ENCODE peak calls at places on chromosomes 12 and 14, in four cellular contexts. E is MM.1S, G is astrocyte, Y is GM12878. C is an unnamed sample. For H3K4me1 and H4K20me1, the result is how much of the 10 kb centered on the place peaks cover.

GRCh38 chr14:76698191-76698590 is 63.1 kb upstream of the VASH1 start:
- DNase-seq in E (no peak), G (no peak), Y (no peak), C (no peak)

GRCh38 chr12:92989715-92990484 is 60.8 kb upstream of the EEA1 start:
- DNase-seq in E (no peak), G (no peak), Y (no peak), C (no peak)

GRCh38 chr12:19894049-19894448 is 454.8 kb downstream of the AEBP2 start:
- DNase-seq in E (peak), G (peak), Y (no peak), C (peak)

GRCh38 chr14:96940009-96940408 is 142.8 kb downstream of the VRK1 start:
- DNase-seq in E (no peak), G (no peak), Y (no peak), C (no peak)

GRCh38 chr12:116370886-116371580 is 93.5 kb upstream of the MED13L start:
- DNase-seq in E (no peak), G (no peak), Y (no peak), C (no peak)

GRCh38 chr14:61527325-61528100 is 167.8 kb upstream of the HIF1A start:
- DNase-seq in E (no peak), G (peak), Y (no peak), C (peak)

GRCh38 chr12:120529641-120530314 is 820 bp upstream of the COQ5 start:
- DNase-seq in E (peak), G (peak), Y (no peak), C (peak)

GRCh38 chr12:1936406-1937320 is 18.2 kb upstream of the CACNA2D4 start:
- DNase-seq in E (no peak), G (peak), Y (no peak), C (peak)

GRCh38 chr14:99575043-99576023 is 28.7 kb downstream of the CCDC85C start:
- DNase-seq in E (no peak), G (peak), Y (no peak), C (no peak)

GRCh38 chr12:56676851-56677601 is 11.1 kb downstream of the PTGES3 start:
- DNase-seq in E (no peak), G (no peak), Y (no peak), C (no peak)

GRCh38 chr12:56461235-56462159 is 6.9 kb upstream of the SPRYD4 start:
- DNase-seq in E (no peak), G (peak), Y (no peak), C (no peak)

GRCh38 chr12:102917026-102917787 is at the start of gene PAH:
- DNase-seq in E (no peak), G (no peak), Y (no peak), C (no peak)

GRCh38 chr12:54723653-54724256 is 75.6 kb upstream of the DCD start:
- DNase-seq in E (peak), G (no peak), Y (no peak), C (peak)

GRCh38 chr12:110224379-110225304 is 56.4 kb upstream of the ATP2A2 start:
- DNase-seq in E (peak), G (peak), Y (no peak), C (peak)

GRCh38 chr14:103879570-103880333 is 32.4 kb upstream of the PPP1R13B start:
- DNase-seq in E (no peak), G (peak), Y (no peak), C (no peak)

GRCh38 chr12:51533799-51534198 is 57.2 kb upstream of the SCN8A start:
- DNase-seq in E (no peak), G (no peak), Y (no peak), C (peak)

GRCh38 chr12:11756022-11756421 is 106.5 kb downstream of the ETV6 start:
- DNase-seq in E (no peak), G (no peak), Y (no peak), C (no peak)

GRCh38 chr12:11757531-11757930 is 108.1 kb downstream of the ETV6 start:
- DNase-seq in E (peak), G (no peak), Y (no peak), C (no peak)

GRCh38 chr12:11755311-11755930 is 105.9 kb downstream of the ETV6 start:
- DNase-seq in E (no peak), G (peak), Y (no peak), C (no peak)

GRCh38 chr12:11757095-11757494 is 107.6 kb downstream of the ETV6 start:
- DNase-seq in E (no peak), G (no peak), Y (no peak), C (no peak)

GRCh38 chr12:11756523-11756922 is 107.0 kb downstream of the ETV6 start:
- DNase-seq in E (no peak), G (no peak), Y (no peak), C (no peak)
- H3K4me1 ChIP-seq in E (half or more), G (under half), Y (half or more), C (under half)

GRCh38 chr12:124454352-124454725 is 113.1 kb downstream of the NCOR2 start:
- DNase-seq in E (no peak), G (no peak), Y (no peak), C (no peak)

GRCh38 chr12:124452576-124453391 is 114.6 kb downstream of the NCOR2 start:
- DNase-seq in E (no peak), G (no peak), Y (no peak), C (no peak)

GRCh38 chr12:124455336-124455735 is 112.1 kb downstream of the NCOR2 start:
- DNase-seq in E (no peak), G (no peak), Y (no peak), C (no peak)

GRCh38 chr12:124454735-124455134 is 112.7 kb downstream of the NCOR2 start:
- DNase-seq in E (no peak), G (peak), Y (no peak), C (no peak)

GRCh38 chr12:124453419-124454351 is 113.7 kb downstream of the NCOR2 start:
- DNase-seq in E (peak), G (peak), Y (peak), C (peak)
- H4K20me1 ChIP-seq in E (under half), G (half or more), Y (under half), C (under half)

GRCh38 chr12:124019115-124019514 is 46.1 kb downstream of the ZNF664 start:
- DNase-seq in E (no peak), G (no peak), Y (no peak), C (no peak)

GRCh38 chr12:124018526-124018925 is 45.5 kb downstream of the ZNF664 start:
- DNase-seq in E (no peak), G (no peak), Y (no peak), C (peak)

GRCh38 chr12:124022161-124022560 is 49.1 kb downstream of the ZNF664 start:
- DNase-seq in E (no peak), G (no peak), Y (no peak), C (no peak)

GRCh38 chr12:124020398-124021024 is 47.5 kb downstream of the ZNF664 start:
- DNase-seq in E (no peak), G (no peak), Y (no peak), C (no peak)

GRCh38 chr12:124021025-124021406 is 48.0 kb downstream of the ZNF664 start:
- DNase-seq in E (no peak), G (no peak), Y (no peak), C (no peak)
- H3K4me1 ChIP-seq in E (under half), G (under half), Y (under half), C (under half)

GRCh38 chr12:79891506-79892162 is 43.3 kb downstream of the PPP1R12A start:
- DNase-seq in E (no peak), G (no peak), Y (no peak), C (no peak)
- H4K20me1 ChIP-seq in E (under half), G (half or more), Y (under half), C (under half)

GRCh38 chr14:68564236-68564825 is 228.5 kb downstream of the ZFP36L1 start:
- DNase-seq in E (no peak), G (no peak), Y (no peak), C (no peak)
- H3K4me1 ChIP-seq in E (under half), G (under half), Y (under half), C (under half)

DNA sequence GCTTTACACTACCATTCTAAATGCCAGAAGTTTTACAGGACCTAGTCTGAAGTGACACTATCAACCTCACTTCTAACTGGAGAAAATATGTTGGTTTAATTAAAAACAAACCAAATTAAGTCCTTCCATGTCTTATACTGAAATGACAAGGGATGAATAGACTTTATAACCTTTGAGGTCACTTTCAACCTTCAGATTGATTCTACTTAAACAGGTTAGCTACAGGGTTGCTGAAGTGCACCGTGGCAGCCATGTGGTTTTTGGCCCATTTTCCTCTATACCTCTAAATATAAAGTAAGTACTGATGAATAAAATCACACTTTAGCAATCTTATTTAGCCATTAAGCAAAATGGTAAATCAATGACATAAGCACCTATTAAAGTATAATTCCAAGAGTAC is 3.9 kb downstream of the SLC38A2 start:
- DNase-seq in E (no peak), G (no peak), Y (no peak), C (no peak)
- H4K20me1 ChIP-seq in E (under half), G (half or more), Y (under half), C (under half)

GRCh38 chr14:94001501-94002396 is 4.6 kb downstream of the CCDC197 start:
- DNase-seq in E (peak), G (peak), Y (no peak), C (peak)
- H3K4me1 ChIP-seq in E (under half), G (under half), Y (under half), C (under half)

DNA sequence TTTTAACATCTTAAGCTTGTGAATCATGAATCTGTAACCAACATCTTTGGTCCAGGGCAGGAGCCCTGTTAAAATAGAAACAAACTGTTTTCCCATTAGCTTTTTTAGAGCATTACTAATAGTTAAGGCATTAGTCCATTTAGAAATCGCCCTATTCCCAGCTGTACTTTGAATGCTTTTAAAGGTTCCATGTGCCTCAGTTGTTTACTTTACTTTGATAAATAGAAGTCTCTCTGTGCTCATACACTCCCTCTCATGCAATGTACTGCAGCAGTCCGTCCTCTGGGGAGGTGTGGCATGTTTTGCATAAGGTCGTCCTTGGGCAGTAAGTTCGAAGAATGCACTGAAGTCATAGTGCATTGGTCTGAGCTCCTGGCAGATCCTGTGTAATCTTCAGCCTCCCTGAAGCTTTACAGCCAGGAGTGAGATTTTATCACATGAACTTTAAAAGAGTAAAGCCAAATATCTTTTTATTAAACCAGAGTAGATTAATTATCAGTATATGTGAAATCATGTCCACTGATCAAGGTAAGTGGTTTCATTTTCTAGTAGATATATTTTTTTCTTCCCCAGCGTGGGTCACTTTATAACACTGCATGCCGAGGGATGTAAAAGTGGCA is 134.7 kb downstream of the FGD4 start:
- DNase-seq in E (peak), G (peak), Y (no peak), C (peak)
- H4K20me1 ChIP-seq in E (under half), G (under half), Y (under half), C (under half)

DNA sequence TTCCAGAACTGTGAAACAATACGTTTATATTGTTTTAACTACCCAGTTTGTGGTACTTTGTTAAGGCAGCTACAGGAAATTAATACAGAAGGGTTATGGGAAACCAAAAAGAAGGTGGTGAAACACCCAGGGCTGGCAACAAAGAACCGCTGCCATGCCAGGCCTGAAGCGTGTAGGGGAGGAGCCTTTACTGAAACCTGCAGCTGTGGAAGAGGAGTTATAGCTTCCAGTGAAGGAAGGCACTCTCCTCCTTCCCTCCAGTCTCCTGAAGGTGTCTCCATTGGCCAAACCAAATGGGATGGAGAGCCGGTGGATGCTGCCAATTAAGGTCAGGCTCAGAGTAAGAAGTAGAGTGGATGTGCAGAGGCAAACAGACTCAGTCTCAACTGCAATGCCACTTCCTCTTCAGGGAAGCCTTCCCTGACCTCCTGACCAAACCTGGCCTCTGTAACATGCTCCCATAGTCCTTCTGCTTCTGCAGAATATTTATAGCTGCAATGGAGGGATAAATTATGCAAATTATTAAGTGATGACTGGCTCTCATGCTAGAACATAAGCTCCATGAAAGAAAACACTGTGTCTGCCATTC is 168.3 kb downstream of the DAD1 start:
- DNase-seq in E (no peak), G (no peak), Y (no peak), C (no peak)
- H3K4me1 ChIP-seq in E (under half), G (under half), Y (under half), C (under half)

GRCh38 chr14:82755476-82755875 is 1221.8 kb upstream of the SEL1L start:
- DNase-seq in E (no peak), G (no peak), Y (no peak), C (no peak)

GRCh38 chr14:82759691-82760090 is 1226.0 kb upstream of the SEL1L start:
- DNase-seq in E (no peak), G (no peak), Y (no peak), C (no peak)

GRCh38 chr14:82755923-82756322 is 1222.3 kb upstream of the SEL1L start:
- DNase-seq in E (no peak), G (no peak), Y (no peak), C (no peak)

GRCh38 chr14:82757775-82758174 is 1224.1 kb upstream of the SEL1L start:
- DNase-seq in E (no peak), G (no peak), Y (no peak), C (no peak)
- H4K20me1 ChIP-seq in E (under half), G (under half), Y (under half), C (under half)